ENCODE peak calls at places on chromosomes 4 and X, in ten cellular contexts. One of them, this sample, is unnamed.

GRCh38 chr4:3220586-3221494 is 28.1 kb upstream of the MSANTD1 start:
- DNase-seq in GM12878: no peak
- DNase-seq in ovary: peak; percentile 6
- DNase-seq in lower leg skin: no peak
- DNase-seq in body of pancreas: peak; percentile 11
- DNase-seq in GM12891: no peak
- DNase-seq in esophagus squamous epithelium: no peak
- DNase-seq in testis: no peak
- DNase-seq in adrenal gland: no peak
- DNase-seq in transverse colon: no peak
- DNase-seq in this sample: no peak

GRCh38 chr4:124337874-124338273 is 374.7 kb downstream of the ANKRD50 start:
- DNase-seq in body of pancreas: peak; percentile 49
- DNase-seq in GM12891: no peak
- DNase-seq in lower leg skin: no peak
- DNase-seq in transverse colon: no peak
- DNase-seq in adrenal gland: peak; percentile 68
- DNase-seq in ovary: peak; percentile 59
- DNase-seq in esophagus squamous epithelium: no peak
- DNase-seq in testis: peak; percentile 57
- DNase-seq in GM12878: no peak
- DNase-seq in this sample: no peak

GRCh38 chrX:88903989-88904718 is 157.1 kb downstream of the CPXCR1 start:
- DNase-seq in testis: no peak
- DNase-seq in body of pancreas: no peak
- DNase-seq in adrenal gland: no peak
- DNase-seq in GM12891: no peak
- DNase-seq in esophagus squamous epithelium: no peak
- DNase-seq in lower leg skin: no peak
- DNase-seq in GM12878: no peak
- DNase-seq in ovary: no peak
- DNase-seq in transverse colon: no peak
- DNase-seq in this sample: no peak

GRCh38 chr4:135201081-135201480 is 999.5 kb upstream of the PABPC4L start:
- DNase-seq in adrenal gland: no peak
- DNase-seq in GM12891: no peak
- DNase-seq in body of pancreas: no peak
- DNase-seq in esophagus squamous epithelium: no peak
- DNase-seq in GM12878: no peak
- DNase-seq in lower leg skin: no peak
- DNase-seq in ovary: no peak
- DNase-seq in transverse colon: no peak
- DNase-seq in testis: no peak
- DNase-seq in this sample: no peak

GRCh38 chrX:138298268-138298667 is 413.2 kb downstream of the FGF13 start:
- DNase-seq in ovary: no peak
- DNase-seq in adrenal gland: no peak
- DNase-seq in lower leg skin: no peak
- DNase-seq in esophagus squamous epithelium: no peak
- DNase-seq in transverse colon: no peak
- DNase-seq in GM12891: no peak
- DNase-seq in body of pancreas: no peak
- DNase-seq in testis: no peak
- DNase-seq in GM12878: no peak
- DNase-seq in this sample: no peak

GRCh38 chrX:150034788-150035187 is 96.5 kb upstream of the EOLA2 start:
- DNase-seq in ovary: no peak
- DNase-seq in esophagus squamous epithelium: no peak
- DNase-seq in body of pancreas: no peak
- DNase-seq in lower leg skin: no peak
- DNase-seq in GM12891: no peak
- DNase-seq in GM12878: no peak
- DNase-seq in adrenal gland: no peak
- DNase-seq in transverse colon: no peak
- DNase-seq in testis: no peak
- DNase-seq in this sample: no peak

GRCh38 chr4:184251680-184252000 is 34.0 kb upstream of the ENPP6 start:
- DNase-seq in esophagus squamous epithelium: no peak
- DNase-seq in testis: no peak
- DNase-seq in lower leg skin: no peak
- DNase-seq in GM12878: no peak
- DNase-seq in ovary: no peak
- DNase-seq in transverse colon: no peak
- DNase-seq in GM12891: no peak
- DNase-seq in adrenal gland: no peak
- DNase-seq in body of pancreas: no peak
- DNase-seq in this sample: no peak

GRCh38 chrX:125627676-125628075 is 308.0 kb downstream of the TEX13C start:
- DNase-seq in GM12891: no peak
- DNase-seq in adrenal gland: no peak
- DNase-seq in testis: no peak
- DNase-seq in ovary: no peak
- DNase-seq in transverse colon: no peak
- DNase-seq in esophagus squamous epithelium: no peak
- DNase-seq in body of pancreas: no peak
- DNase-seq in GM12878: no peak
- DNase-seq in lower leg skin: no peak
- DNase-seq in this sample: no peak

GRCh38 chr4:48898733-48899431 is 7.7 kb downstream of the OCIAD2 start:
- DNase-seq in lower leg skin: no peak
- DNase-seq in ovary: no peak
- DNase-seq in testis: no peak
- DNase-seq in GM12878: peak; percentile 7
- DNase-seq in adrenal gland: no peak
- DNase-seq in transverse colon: no peak
- DNase-seq in GM12891: no peak
- DNase-seq in esophagus squamous epithelium: no peak
- DNase-seq in body of pancreas: no peak
- DNase-seq in this sample: no peak

DNA sequence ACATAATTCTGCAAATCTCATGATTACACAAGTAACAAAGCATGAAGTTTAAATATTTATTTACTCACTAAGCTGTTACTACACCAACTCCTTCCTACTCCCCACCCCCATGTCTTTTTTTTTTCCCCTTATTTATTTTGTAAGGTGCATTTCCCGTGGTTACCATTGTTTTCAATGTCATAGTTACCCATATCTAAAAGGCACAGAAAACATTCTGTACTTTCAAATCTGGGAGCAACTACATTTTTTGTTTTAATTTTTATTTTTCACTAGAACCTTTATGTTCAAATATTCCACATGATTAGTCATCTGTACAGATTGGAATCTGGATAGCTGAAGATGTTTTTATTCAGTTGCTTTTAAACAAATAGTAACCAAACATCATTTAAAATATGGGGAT is 62.8 kb downstream of the PPP3CA start:
- DNase-seq in transverse colon: no peak
- DNase-seq in ovary: no peak
- DNase-seq in adrenal gland: no peak
- DNase-seq in GM12878: no peak
- DNase-seq in body of pancreas: no peak
- DNase-seq in testis: no peak
- DNase-seq in GM12891: no peak
- DNase-seq in lower leg skin: no peak
- DNase-seq in esophagus squamous epithelium: no peak
- DNase-seq in this sample: no peak
- TF ChIP-seq POLR2A in transverse colon: no peak
- TF ChIP-seq POLR2A in ovary: no peak
- TF ChIP-seq POLR2A in adrenal gland: no peak
- TF ChIP-seq POLR2A in GM12878: no peak
- TF ChIP-seq POLR2A in body of pancreas: no peak
- TF ChIP-seq POLR2A in testis: no peak
- TF ChIP-seq POLR2A in GM12891: no peak
- TF ChIP-seq POLR2A in lower leg skin: no peak
- TF ChIP-seq POLR2A in esophagus squamous epithelium: no peak
- TF ChIP-seq POLR2A in this sample: no peak

DNA sequence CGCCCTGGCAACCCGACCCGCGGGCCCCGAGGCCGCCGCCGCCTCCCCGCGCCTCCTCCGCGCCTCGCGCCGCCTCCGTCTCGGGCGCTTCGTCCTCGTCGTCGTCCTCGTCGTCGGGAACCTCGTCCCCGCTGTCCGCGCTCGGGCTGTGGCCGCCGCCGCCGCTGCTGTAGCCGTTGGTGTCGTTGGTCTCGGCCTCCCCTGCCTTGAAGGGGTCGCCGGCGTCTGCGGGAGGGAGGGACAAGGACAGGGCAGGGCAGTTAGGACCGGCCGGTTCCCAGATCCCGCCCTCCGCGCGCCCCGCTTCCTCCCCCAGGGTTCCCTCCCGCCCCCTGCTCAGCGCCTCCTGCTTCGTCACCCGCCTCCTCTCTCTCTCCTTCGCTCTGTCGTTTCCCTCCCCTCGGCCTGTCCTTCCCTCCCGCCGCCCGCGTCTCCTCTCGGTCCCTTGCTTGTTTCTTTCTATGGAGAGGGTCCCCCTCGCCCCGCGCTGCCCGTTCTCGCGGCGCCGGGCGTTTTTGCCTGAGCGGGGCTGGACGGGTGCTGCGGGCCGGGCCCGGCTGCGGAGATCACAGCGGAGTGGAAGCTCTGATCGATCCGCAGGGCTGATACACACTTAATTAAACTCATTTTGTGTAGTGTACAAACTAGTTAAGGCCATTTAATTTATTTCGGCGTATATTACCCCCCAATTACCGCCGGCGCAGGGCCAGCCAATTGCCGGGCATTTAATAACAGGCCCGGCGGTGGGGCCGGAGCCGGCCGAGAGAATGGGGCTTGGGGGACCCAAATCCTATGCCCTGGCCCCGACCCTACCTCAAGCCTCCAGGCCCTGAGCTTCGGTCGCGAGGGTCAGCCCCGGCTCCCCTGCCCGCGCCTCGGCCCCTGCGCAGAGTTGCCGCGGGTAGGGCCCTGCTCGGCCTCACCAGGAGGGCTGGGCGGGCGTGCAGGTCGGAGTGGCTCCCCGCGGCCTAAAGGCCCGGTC is 2.4 kb downstream of the NKX1-1 start:
- DNase-seq in GM12891: no peak
- DNase-seq in esophagus squamous epithelium: no peak
- DNase-seq in testis: peak; percentile 12
- DNase-seq in lower leg skin: no peak
- DNase-seq in transverse colon: no peak
- DNase-seq in adrenal gland: no peak
- DNase-seq in GM12878: no peak
- DNase-seq in body of pancreas: no peak
- DNase-seq in ovary: no peak
- DNase-seq in this sample: no peak
- TF ChIP-seq POLR2A in GM12891: no peak
- TF ChIP-seq POLR2A in esophagus squamous epithelium: no peak
- TF ChIP-seq POLR2A in testis: no peak
- TF ChIP-seq POLR2A in lower leg skin: no peak
- TF ChIP-seq POLR2A in transverse colon: no peak
- TF ChIP-seq POLR2A in adrenal gland: no peak
- TF ChIP-seq POLR2A in GM12878: no peak
- TF ChIP-seq POLR2A in body of pancreas: no peak
- TF ChIP-seq POLR2A in ovary: no peak
- TF ChIP-seq POLR2A in this sample: no peak

GRCh38 chr4:7939377-7940108 is at the start of gene AFAP1:
- DNase-seq in GM12891: peak; percentile 97
- DNase-seq in esophagus squamous epithelium: no peak
- DNase-seq in lower leg skin: peak; percentile 69
- DNase-seq in testis: peak; percentile 91
- DNase-seq in adrenal gland: peak; percentile 85
- DNase-seq in GM12878: no peak
- DNase-seq in transverse colon: peak; percentile 91
- DNase-seq in body of pancreas: peak; percentile 91
- DNase-seq in ovary: peak; percentile 92
- DNase-seq in this sample: peak; percentile 75
- TF ChIP-seq POLR2A in GM12891: no peak
- TF ChIP-seq POLR2A in esophagus squamous epithelium: no peak
- TF ChIP-seq POLR2A in lower leg skin: no peak
- TF ChIP-seq POLR2A in testis: no peak
- TF ChIP-seq POLR2A in adrenal gland: peak; percentile 79
- TF ChIP-seq POLR2A in GM12878: no peak
- TF ChIP-seq POLR2A in transverse colon: peak; percentile 86
- TF ChIP-seq POLR2A in body of pancreas: peak; percentile 76
- TF ChIP-seq POLR2A in ovary: peak; percentile 70
- TF ChIP-seq POLR2A in this sample: peak; percentile 72

GRCh38 chr4:40058121-40058520 is 1.5 kb downstream of the N4BP2 start:
- DNase-seq in lower leg skin: no peak
- DNase-seq in ovary: no peak
- DNase-seq in esophagus squamous epithelium: no peak
- DNase-seq in testis: no peak
- DNase-seq in GM12891: no peak
- DNase-seq in GM12878: no peak
- DNase-seq in transverse colon: no peak
- DNase-seq in adrenal gland: no peak
- DNase-seq in body of pancreas: no peak
- DNase-seq in this sample: no peak

GRCh38 chr4:40056722-40057539 is at the start of gene N4BP2:
- DNase-seq in GM12891: peak; percentile 71
- DNase-seq in body of pancreas: peak; percentile 91
- DNase-seq in esophagus squamous epithelium: peak; percentile 34
- DNase-seq in testis: peak; percentile 78
- DNase-seq in lower leg skin: peak; percentile 70
- DNase-seq in ovary: peak; percentile 88
- DNase-seq in adrenal gland: peak; percentile 84
- DNase-seq in GM12878: peak; percentile 5
- DNase-seq in transverse colon: peak; percentile 82
- DNase-seq in this sample: peak; percentile 42

GRCh38 chr4:40057540-40058091 is 966 bp downstream of the N4BP2 start:
- DNase-seq in body of pancreas: peak; percentile 89
- DNase-seq in testis: peak; percentile 92
- DNase-seq in GM12878: peak; percentile 85
- DNase-seq in GM12891: peak; percentile 70
- DNase-seq in transverse colon: peak; percentile 85
- DNase-seq in lower leg skin: peak; percentile 89
- DNase-seq in adrenal gland: peak; percentile 88
- DNase-seq in ovary: peak; percentile 71
- DNase-seq in esophagus squamous epithelium: peak; percentile 17
- DNase-seq in this sample: peak; percentile 55

GRCh38 chr4:40055379-40055872 is 1.2 kb upstream of the N4BP2 start:
- DNase-seq in GM12878: peak; percentile 40
- DNase-seq in GM12891: no peak
- DNase-seq in lower leg skin: no peak
- DNase-seq in transverse colon: no peak
- DNase-seq in adrenal gland: no peak
- DNase-seq in ovary: no peak
- DNase-seq in esophagus squamous epithelium: no peak
- DNase-seq in testis: no peak
- DNase-seq in body of pancreas: no peak
- DNase-seq in this sample: no peak

DNA sequence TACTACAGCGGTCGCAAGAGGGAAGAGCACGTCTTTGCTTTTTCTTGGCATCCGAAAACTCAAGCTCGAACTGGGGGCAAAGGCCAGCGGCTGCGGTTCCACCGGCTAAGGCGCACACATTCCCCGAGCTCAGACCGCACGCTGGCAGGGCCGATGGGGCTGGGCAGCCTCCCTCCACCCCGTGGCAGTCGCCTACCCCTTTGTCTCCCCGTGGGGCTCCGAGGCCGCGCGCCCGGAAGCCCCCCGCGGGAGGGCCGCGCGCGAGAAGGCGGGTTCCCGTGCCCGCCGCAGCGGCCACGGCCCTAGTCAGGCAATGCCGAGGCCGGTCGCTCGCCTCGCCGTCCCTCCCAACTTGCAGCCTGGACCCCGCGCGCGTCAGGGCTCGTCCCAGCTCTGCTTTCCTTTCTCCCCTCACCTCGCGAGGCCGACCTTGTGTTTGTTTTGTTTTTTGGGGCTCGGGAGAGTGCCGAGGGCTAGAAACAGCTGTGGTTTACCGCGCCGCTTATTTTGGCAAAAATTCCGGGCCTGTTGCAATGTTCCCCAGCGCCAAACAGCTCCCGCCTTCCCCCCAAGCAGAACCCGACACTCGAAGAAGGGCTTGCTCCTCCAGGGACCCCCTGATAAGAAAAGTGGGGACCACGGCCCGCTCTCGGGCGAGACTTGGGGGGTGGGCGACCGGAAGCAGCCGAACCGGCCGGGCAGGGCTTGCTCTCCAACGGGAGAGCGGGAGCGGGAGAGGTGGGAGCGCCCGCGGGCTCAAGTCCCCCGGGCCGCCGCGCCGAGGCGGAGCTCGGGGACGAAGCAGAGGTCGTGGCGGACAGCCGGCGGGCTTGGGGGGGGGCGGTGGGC is 553 bp upstream of the N4BP2 start:
- DNase-seq in GM12891: peak; percentile 50
- DNase-seq in adrenal gland: peak; percentile 63
- DNase-seq in testis: peak; percentile 71
- DNase-seq in lower leg skin: peak; percentile 46
- DNase-seq in GM12878: no peak
- DNase-seq in ovary: peak; percentile 80
- DNase-seq in body of pancreas: peak; percentile 71
- DNase-seq in transverse colon: peak; percentile 75
- DNase-seq in esophagus squamous epithelium: peak; percentile 1
- DNase-seq in this sample: peak; percentile 49
- TF ChIP-seq POLR2A in GM12891: peak; percentile 71
- TF ChIP-seq POLR2A in adrenal gland: peak; percentile 82
- TF ChIP-seq POLR2A in testis: no peak
- TF ChIP-seq POLR2A in lower leg skin: no peak
- TF ChIP-seq POLR2A in GM12878: peak; percentile 87
- TF ChIP-seq POLR2A in ovary: no peak
- TF ChIP-seq POLR2A in body of pancreas: peak; percentile 84
- TF ChIP-seq POLR2A in transverse colon: peak; percentile 75
- TF ChIP-seq POLR2A in esophagus squamous epithelium: no peak
- TF ChIP-seq POLR2A in this sample: peak; percentile 27